ENCODE peak calls at places on chromosomes 3 and 15, in four cellular contexts. Q, D, F and I are unnamed samples.

GRCh38 chr3:39879581-39879980 is 70.2 kb downstream of the MYRIP start:
- DNase-seq in Q (no peak), D (no peak), F (no peak), I (no peak)

GRCh38 chr3:108036401-108036800 is 54.4 kb downstream of the CD47 start:
- DNase-seq in Q (no peak), D (no peak), F (no peak), I (no peak)

GRCh38 chr15:55789066-55789660 is 46.2 kb upstream of the PRTG start:
- DNase-seq in Q (peak), D (peak), F (no peak), I (peak)

GRCh38 chr3:128649264-128649663 is 1.4 kb downstream of the RPN1 start:
- DNase-seq in Q (peak), D (no peak), F (no peak), I (no peak)

GRCh38 chr3:47047673-47048072 is 68.2 kb downstream of the NBEAL2 start:
- DNase-seq in Q (no peak), D (no peak), F (no peak), I (no peak)

GRCh38 chr15:60704129-60704528 is 225.2 kb upstream of the ICE2 start:
- DNase-seq in Q (no peak), D (no peak), F (no peak), I (no peak)

GRCh38 chr3:48507256-48508061 is 3.5 kb upstream of the SHISA5 start:
- DNase-seq in Q (peak), D (peak), F (peak), I (peak)

GRCh38 chr15:59833366-59833765 is 144.2 kb upstream of the BNIP2 start:
- DNase-seq in Q (no peak), D (no peak), F (no peak), I (no peak)

GRCh38 chr3:170357920-170358854 is 672 bp downstream of the SKIL start:
- DNase-seq in Q (peak), D (peak), F (peak), I (peak)

GRCh38 chr3:105876745-105877624 is 8.2 kb upstream of the CBLB start:
- DNase-seq in Q (no peak), D (no peak), F (no peak), I (no peak)

GRCh38 chr15:69175536-69175935 is 15.1 kb downstream of the GLCE start:
- DNase-seq in Q (no peak), D (no peak), F (no peak), I (no peak)

GRCh38 chr3:24158756-24159155 is 213.7 kb downstream of the NR1D2 start:
- DNase-seq in Q (no peak), D (no peak), F (no peak), I (no peak)

GRCh38 chr3:194204036-194204792 is 68.3 kb downstream of the HES1 start:
- DNase-seq in Q (peak), D (no peak), F (peak), I (peak)

DNA sequence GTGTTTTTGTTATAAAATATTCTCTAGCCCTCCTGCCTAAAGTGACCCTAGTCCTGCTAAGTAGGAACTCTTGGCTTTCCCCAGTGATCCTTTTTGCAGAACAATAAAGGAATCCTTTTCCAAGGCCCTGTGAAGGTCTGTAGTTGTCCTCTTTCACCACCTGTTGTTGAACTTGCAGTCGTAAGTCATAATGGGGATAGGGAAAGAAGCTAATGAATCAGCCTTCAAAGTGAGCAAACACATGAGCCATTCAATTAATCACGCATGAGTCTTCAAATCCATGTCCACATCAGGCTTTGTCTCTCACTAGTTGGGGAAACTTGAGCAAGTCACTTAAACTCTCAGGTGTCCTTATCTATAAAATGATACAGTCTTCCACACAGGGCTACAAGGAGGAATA is 27.6 kb downstream of the ZNF860 start:
- DNase-seq in Q (peak), D (no peak), F (no peak), I (no peak)
- H3K4me2 ChIP-seq in Q (no peak), D (peak), F (no peak), I (no peak)

DNA sequence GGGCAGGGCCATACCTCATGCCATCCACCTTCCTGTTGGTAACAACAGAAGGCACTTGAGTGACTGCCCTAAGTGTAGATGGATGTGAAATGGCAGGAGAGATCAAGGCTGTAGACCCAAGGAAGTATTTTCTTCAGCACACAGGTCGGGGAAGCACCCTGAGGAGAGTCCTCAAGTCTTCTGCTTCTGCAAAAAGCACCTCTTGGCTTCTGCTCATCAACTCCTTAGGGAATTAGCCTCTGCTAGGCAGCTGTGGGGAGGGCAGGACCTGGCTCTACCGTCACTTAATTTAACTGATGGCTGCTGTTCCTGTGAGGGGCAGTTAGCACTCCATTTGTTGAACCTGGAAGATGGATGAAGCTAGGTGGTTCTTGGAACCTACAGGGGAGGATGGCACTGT is 6.9 kb upstream of the CACNA2D2 start:
- DNase-seq in Q (no peak), D (peak), F (no peak), I (no peak)
- H3K4me2 ChIP-seq in Q (no peak), D (no peak), F (no peak), I (no peak)

GRCh38 chr15:78212546-78213424 is 21.6 kb downstream of the ACSBG1 start:
- DNase-seq in Q (peak), D (no peak), F (no peak), I (no peak)

GRCh38 chr15:78220713-78221112 is 13.7 kb downstream of the ACSBG1 start:
- DNase-seq in Q (no peak), D (no peak), F (no peak), I (no peak)

GRCh38 chr15:78213956-78214355 is 20.4 kb downstream of the ACSBG1 start:
- DNase-seq in Q (no peak), D (no peak), F (no peak), I (no peak)

GRCh38 chr15:78213425-78213750 is 21.0 kb downstream of the ACSBG1 start:
- DNase-seq in Q (no peak), D (no peak), F (no peak), I (no peak)

DNA sequence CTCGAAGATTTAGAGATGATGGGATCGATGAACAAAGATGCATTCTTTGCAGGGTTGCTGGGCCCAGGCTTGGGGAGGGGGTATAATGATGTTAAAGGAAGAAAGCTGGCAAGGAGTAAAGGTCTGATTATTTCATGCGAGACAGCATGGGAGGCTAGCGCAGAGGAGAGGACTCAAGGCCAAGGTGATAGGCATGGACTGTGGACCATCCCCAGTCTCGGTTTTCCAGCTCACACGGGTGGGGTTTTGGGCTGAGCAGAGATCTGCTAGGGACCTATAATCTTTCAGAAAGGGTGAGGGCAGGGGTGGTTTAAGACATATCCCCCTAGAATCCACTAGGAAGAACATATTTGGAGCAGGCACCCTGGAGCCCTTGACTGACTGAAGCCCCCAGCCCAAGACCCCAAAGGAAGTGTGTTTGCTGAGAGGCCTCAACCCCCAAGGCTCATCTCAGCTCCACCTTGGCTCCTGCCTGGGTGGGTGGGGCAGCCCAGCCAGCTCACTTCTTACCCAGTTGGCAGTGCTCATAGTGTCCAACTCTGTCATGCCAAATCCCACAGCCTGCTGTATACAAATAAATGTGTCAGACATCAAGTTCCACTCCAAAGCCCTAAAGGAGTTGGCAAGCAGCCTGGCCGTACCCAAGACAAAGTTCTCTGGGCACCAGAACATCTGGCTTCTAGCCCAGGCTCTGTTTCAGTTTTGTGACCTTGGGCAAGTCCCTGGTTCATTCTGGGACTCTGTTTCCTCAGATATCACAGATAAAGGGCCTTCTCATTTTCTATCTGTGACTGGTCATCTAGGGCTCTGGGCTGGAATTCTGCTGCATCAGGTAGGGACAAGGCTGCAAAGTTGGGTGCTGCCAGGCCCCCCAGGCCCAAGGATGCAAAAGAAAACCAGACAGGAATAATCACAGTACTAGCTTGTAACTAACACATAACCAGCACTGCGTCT is 17.8 kb downstream of the ACSBG1 start:
- DNase-seq in Q (peak), D (no peak), F (no peak), I (no peak)
- H3K4me2 ChIP-seq in Q (peak), D (no peak), F (no peak), I (no peak)

GRCh38 chr3:100941451-100941850 is 51.8 kb downstream of the ABI3BP start:
- DNase-seq in Q (no peak), D (no peak), F (no peak), I (no peak)
- H3K4me2 ChIP-seq in Q (no peak), D (no peak), F (no peak), I (no peak)

GRCh38 chr3:159987291-159987711 is 1.3 kb upstream of the IL12A start:
- DNase-seq in Q (peak), D (peak), F (no peak), I (no peak)
- H3K4me2 ChIP-seq in Q (peak), D (no peak), F (no peak), I (no peak)

DNA sequence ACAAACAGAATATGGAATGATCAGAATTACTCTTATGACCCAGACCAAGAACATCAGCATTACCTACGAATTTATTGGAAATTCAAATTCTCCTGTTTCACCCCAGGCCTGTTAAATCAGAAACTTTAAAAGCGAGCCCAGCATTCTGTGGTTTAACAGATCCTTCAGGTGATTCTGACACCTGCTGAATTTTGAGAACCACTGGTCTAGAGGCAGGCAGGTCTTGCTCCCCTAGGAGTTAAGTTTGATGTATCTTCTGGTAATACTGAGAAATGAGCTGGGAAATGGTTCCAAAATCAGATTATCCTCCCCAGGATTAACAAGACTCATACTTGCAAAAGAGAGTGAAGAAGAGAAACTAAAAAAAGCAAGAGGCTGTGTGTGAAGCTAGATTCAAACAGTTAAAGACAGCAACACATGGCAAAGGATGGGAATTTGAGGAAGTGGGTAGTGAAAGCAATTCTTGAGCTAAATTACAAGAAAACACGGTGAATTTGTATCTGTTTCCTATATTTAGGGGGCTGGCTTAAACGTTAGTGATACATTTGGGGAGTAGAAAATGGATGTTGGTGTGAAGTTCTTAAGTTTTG is 66.0 kb downstream of the FLNB start:
- DNase-seq in Q (no peak), D (no peak), F (no peak), I (no peak)
- H3K4me2 ChIP-seq in Q (no peak), D (peak), F (no peak), I (no peak)

GRCh38 chr3:30686176-30686575 is 79.8 kb downstream of the TGFBR2 start:
- DNase-seq in Q (no peak), D (no peak), F (no peak), I (no peak)
- H3K4me2 ChIP-seq in Q (no peak), D (no peak), F (no peak), I (no peak)